ENCODE peak calls at places on chromosomes 16 and 17, in six cellular contexts. B is kidney, T is heart left ventricle, N is IMR-90, V is tibial artery, Z is heart right ventricle. P is an unnamed sample.

GRCh38 chr17:63138713-63139112 is 172.7 kb downstream of the TANC2 start:
- DNase-seq in B (no peak), T (no peak), N (peak; percentile 57), V (no peak), Z (no peak), P (no peak)

GRCh38 chr17:29157310-29157709 is 22.9 kb downstream of the MYO18A start:
- DNase-seq in B (no peak), T (no peak), N (no peak), V (no peak), Z (no peak), P (no peak)

GRCh38 chr16:64687796-64688195 is 434.1 kb downstream of the CDH11 start:
- DNase-seq in B (no peak), T (no peak), N (no peak), V (no peak), Z (no peak), P (no peak)

GRCh38 chr17:50675627-50676026 is 32.1 kb downstream of the ANKRD40 start:
- DNase-seq in B (peak; percentile 60), T (no peak), N (no peak), V (no peak), Z (no peak), P (no peak)

GRCh38 chr16:66326995-66327513 is 39.4 kb upstream of the CDH5 start:
- DNase-seq in B (peak; percentile 46), T (no peak), N (no peak), V (no peak), Z (no peak), P (no peak)

GRCh38 chr17:28563475-28563874 is 7.8 kb downstream of the PIGS start:
- DNase-seq in B (no peak), T (no peak), N (peak; percentile 60), V (no peak), Z (no peak), P (no peak)

GRCh38 chr16:3618782-3619166 is 7.4 kb upstream of the SLX4 start:
- DNase-seq in B (no peak), T (no peak), N (no peak), V (no peak), Z (no peak), P (no peak)

GRCh38 chr17:79156463-79157095 is 82.0 kb downstream of the ENGASE start:
- DNase-seq in B (no peak), T (no peak), N (no peak), V (no peak), Z (no peak), P (no peak)

GRCh38 chr17:17749025-17749772 is 67.9 kb downstream of the RAI1 start:
- DNase-seq in B (no peak), T (peak; percentile 50), N (no peak), V (no peak), Z (peak; percentile 51), P (no peak)

GRCh38 chr17:21275047-21275578 is 9.4 kb upstream of the MAP2K3 start:
- DNase-seq in B (no peak), T (no peak), N (no peak), V (no peak), Z (no peak), P (no peak)

GRCh38 chr16:56450275-56450889 is 750 bp downstream of the NUDT21 start:
- DNase-seq in B (no peak), T (no peak), N (peak; percentile 14), V (no peak), Z (no peak), P (no peak)

GRCh38 chr17:75845058-75845711 is 981 bp upstream of the UNC13D start:
- DNase-seq in B (peak; percentile 95), T (peak; percentile 92), N (peak; percentile 73), V (peak; percentile 85), Z (peak; percentile 86), P (peak; percentile 80)

GRCh38 chr16:57802635-57803412 is 533 bp upstream of the KIFC3 start:
- DNase-seq in B (peak; percentile 85), T (no peak), N (peak; percentile 54), V (peak; percentile 39), Z (peak; percentile 30), P (no peak)

GRCh38 chr17:1013729-1014090 is 16.8 kb downstream of the TIMM22 start:
- DNase-seq in B (peak; percentile 69), T (peak; percentile 11), N (no peak), V (no peak), Z (no peak), P (no peak)

GRCh38 chr17:74059471-74059870 is 144.0 kb upstream of the RPL38 start:
- DNase-seq in B (no peak), T (no peak), N (no peak), V (no peak), Z (no peak), P (no peak)

GRCh38 chr17:16491703-16492612 is at the start of gene LRRC75A:
- DNase-seq in B (peak; percentile 86), T (peak; percentile 54), N (peak; percentile 16), V (no peak), Z (peak; percentile 55), P (no peak)

GRCh38 chr16:83118365-83118764 is 491.6 kb downstream of the CDH13 start:
- DNase-seq in B (no peak), T (no peak), N (peak; percentile 47), V (no peak), Z (no peak), P (no peak)

GRCh38 chr17:13209091-13209490 is 191.3 kb upstream of the ELAC2 start:
- DNase-seq in B (no peak), T (no peak), N (no peak), V (no peak), Z (no peak), P (no peak)

GRCh38 chr17:48489781-48490180 is 41.0 kb downstream of the HOXB1 start:
- DNase-seq in B (no peak), T (no peak), N (no peak), V (no peak), Z (no peak), P (no peak)

GRCh38 chr17:48490391-48491026 is 40.3 kb downstream of the HOXB1 start:
- DNase-seq in B (no peak), T (no peak), N (no peak), V (no peak), Z (no peak), P (no peak)

GRCh38 chr17:48491527-48492273 is 39.1 kb downstream of the HOXB1 start:
- DNase-seq in B (no peak), T (no peak), N (peak; percentile 48), V (no peak), Z (no peak), P (no peak)

GRCh38 chr17:48494335-48494734 is 36.5 kb downstream of the HOXB1 start:
- DNase-seq in B (no peak), T (no peak), N (peak; percentile 90), V (no peak), Z (no peak), P (no peak)

GRCh38 chr17:48492401-48493298 is 38.2 kb downstream of the HOXB1 start:
- DNase-seq in B (peak; percentile 92), T (peak; percentile 58), N (peak; percentile 74), V (peak; percentile 43), Z (peak; percentile 75), P (no peak)
- H3K4me3 ChIP-seq in B (peak overlapping the region; percentile 53), T (peak overlapping the region; percentile 45), N (peak overlapping the region; percentile 39), V (peak overlapping the region; percentile 15), Z (peak overlapping the region; percentile 44), P (peak overlapping the region; percentile 11)

GRCh38 chr16:75801307-75801706 is 75.0 kb upstream of the CPHXL start:
- DNase-seq in B (no peak), T (no peak), N (no peak), V (no peak), Z (no peak), P (no peak)
- TF ChIP-seq CTCF in B (no peak), T (no peak), N (peak; percentile 53), V (no peak), Z (no peak), P (peak; percentile 81)

DNA sequence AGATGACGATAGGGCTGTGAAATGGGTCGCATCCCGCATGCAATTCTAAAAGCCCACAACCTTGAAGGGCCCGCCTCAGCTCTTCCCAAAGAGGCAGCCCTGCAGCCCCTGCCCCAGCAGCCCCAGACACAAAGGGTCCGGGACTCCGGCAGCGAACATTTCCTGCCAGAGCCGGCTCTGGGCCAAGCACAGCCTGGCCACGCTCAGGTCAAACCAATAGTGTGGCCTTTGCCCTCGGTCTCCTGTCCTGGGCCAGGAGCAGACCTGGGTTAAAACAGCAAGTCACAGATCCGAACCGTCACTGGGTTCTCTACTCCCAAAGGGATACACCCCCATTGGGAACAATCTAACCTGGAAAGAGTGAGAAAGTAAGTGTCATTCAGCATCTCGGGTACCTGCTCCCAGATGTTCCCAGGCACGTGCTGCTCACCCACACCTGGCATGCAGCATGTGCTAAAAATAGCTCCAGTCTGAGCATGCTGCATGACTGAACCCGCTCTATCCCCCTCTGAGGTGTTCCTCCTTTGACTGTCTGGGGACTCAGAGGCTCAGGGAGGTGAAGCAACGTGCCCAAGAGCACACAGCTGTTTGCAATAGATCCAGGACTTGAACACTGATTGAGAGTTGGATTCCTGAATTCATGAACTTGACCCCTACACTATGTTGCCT is 22.2 kb upstream of the ATP2A3 start:
- DNase-seq in B (peak; percentile 69), T (no peak), N (no peak), V (no peak), Z (no peak), P (peak; percentile 39)
- H3K9me3 ChIP-seq in B (no peaks in the 10 kb centered on the region), T (no peaks in the 10 kb centered on the region), N (no peaks in the 10 kb centered on the region), V (no peaks in the 10 kb centered on the region), Z (no peaks in the 10 kb centered on the region), P (no peaks in the 10 kb centered on the region)

GRCh38 chr17:41786227-41787020 is at the start of gene JUP:
- DNase-seq in B (peak; percentile 100), T (peak; percentile 100), N (peak; percentile 99), V (peak; percentile 99), Z (peak; percentile 100), P (peak; percentile 100)
- H3K4me3 ChIP-seq in B (peak within 1 kb of the TSS; percentile 79), T (peak within 1 kb of the TSS; percentile 94), N (peak within 1 kb of the TSS; percentile 55), V (peak within 1 kb of the TSS; percentile 61), Z (peak within 1 kb of the TSS; percentile 94), P (peak within 1 kb of the TSS; percentile 85)

DNA sequence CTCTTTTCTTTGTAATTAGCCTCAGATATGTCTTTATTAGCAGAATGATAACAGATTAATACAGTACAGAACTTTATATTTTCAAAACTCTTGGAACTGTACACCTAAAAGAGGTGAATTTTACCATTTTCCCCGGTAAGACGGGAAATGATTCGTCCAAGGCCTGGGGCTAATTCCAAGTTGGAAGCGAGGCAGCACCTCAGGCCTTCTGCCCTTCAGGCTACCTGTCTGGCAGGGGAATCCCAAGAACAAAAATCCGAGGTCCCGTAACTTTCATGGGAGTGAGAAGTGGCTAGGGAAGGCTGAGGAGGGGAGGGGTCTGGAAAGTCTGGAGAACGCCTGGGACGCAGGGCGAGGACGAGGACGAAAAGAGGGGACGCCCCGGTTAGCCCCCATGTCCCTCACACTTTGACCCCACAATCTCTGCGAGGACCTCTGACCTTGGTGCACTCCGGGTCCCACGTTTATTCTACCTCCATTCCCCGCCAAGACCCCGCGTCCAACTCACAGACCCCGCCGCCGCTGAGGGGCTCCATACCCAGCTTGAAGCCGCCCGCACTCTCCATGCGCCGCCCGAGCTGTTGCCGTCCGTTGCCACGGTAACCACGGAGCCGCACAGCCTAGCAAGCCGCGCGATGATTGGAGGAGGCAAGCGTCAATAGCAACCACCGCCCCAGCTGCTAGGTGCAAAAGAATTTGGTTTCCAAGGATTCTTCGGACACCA is at the start of gene HYDIN:
- DNase-seq in B (peak; percentile 91), T (no peak), N (peak; percentile 30), V (no peak), Z (peak; percentile 10), P (peak; percentile 82)
- TF ChIP-seq CTCF in B (no peak), T (no peak), N (no peak), V (no peak), Z (no peak), P (no peak)

DNA sequence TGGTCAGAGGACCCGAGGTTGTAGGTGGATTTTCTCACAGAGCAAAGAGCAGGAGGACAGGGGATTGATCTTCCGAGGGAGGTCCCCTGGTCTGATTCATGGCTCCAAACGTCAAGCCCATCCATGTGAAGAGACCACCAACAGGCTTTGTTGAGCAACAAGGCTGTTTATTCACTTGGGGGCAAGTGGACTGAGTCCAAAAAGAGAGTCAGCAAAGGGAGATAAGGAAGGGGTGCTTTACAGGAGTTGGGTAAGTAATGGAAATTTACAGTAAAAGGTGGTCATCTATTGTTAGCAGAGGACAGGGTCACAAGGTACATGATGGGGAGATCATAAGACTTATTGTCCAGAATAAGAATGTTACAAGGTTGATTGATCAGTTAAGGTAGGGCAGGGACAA is 2285.8 kb downstream of the TP53TG3F start:
- DNase-seq in B (no peak), T (no peak), N (no peak), V (no peak), Z (no peak), P (no peak)
- H3K9me3 ChIP-seq in B (no peaks in the 10 kb centered on the region), T (no peaks in the 10 kb centered on the region), N (peaks cover 25% of the 10 kb centered on the region), V (peaks cover 4% of the 10 kb centered on the region), Z (no peaks in the 10 kb centered on the region), P (peaks cover 8% of the 10 kb centered on the region)

P was measured in RWPE2.